ENCODE peak calls at places on chromosomes 4 and X, in eight cellular contexts. Y is GM23248; C is left ventricle myocardium inferior; U is NCI-H2081; X is sciatic nerve; F is Right ventricle myocardium superior; T is stimulated activated CD4-positive, alpha-beta T cell treated with anti-CD3 and anti-CD28 coated beads, Interleukin-2, amount 100 ng/mL, for 24 hours; V is iPS DF 6.9. W is an unnamed sample.

GRCh38 chr4:1323635-1324442 is 23.2 kb upstream of the UVSSA start:
- DNase-seq in Y (peak; percentile 85), C (no peak), U (no peak), X (no peak), F (peak; percentile 30), T (no peak), V (no peak), W (no peak)

GRCh38 chr4:77074961-77075855 is 581 bp downstream of the CCNI start:
- DNase-seq in Y (peak; percentile 78), C (peak; percentile 80), U (peak; percentile 13), X (peak; percentile 84), F (peak; percentile 87), T (peak; percentile 74), V (no peak), W (peak; percentile 78)

GRCh38 chrX:154030715-154031305 is 11.1 kb upstream of the IRAK1 start:
- DNase-seq in Y (no peak), C (no peak), U (no peak), X (no peak), F (no peak), T (no peak), V (no peak), W (no peak)

GRCh38 chr4:40119344-40119743 is 62.7 kb downstream of the N4BP2 start:
- DNase-seq in Y (no peak), C (no peak), U (no peak), X (no peak), F (no peak), T (no peak), V (no peak), W (no peak)

GRCh38 chr4:54225671-54226398 is 3.3 kb upstream of the PDGFRA start:
- DNase-seq in Y (peak; percentile 75), C (no peak), U (no peak), X (no peak), F (peak; percentile 54), T (no peak), V (no peak), W (no peak)

GRCh38 chr4:112348488-112349158 is 51.5 kb downstream of the ALPK1 start:
- DNase-seq in Y (peak; percentile 87), C (peak; percentile 84), U (no peak), X (no peak), F (peak; percentile 86), T (no peak), V (peak; percentile 50), W (peak; percentile 69)

GRCh38 chr4:151887151-151887815 is 126.5 kb upstream of the GATB start:
- DNase-seq in Y (peak; percentile 69), C (no peak), U (no peak), X (no peak), F (no peak), T (no peak), V (no peak), W (no peak)

GRCh38 chr4:154908168-154908567 is 127.1 kb downstream of the RBM46 start:
- DNase-seq in Y (peak; percentile 64), C (no peak), U (no peak), X (no peak), F (no peak), T (no peak), V (no peak), W (no peak)

GRCh38 chr4:41748074-41748787 is at the start of gene PHOX2B:
- DNase-seq in Y (no peak), C (no peak), U (no peak), X (no peak), F (no peak), T (no peak), V (no peak), W (no peak)

GRCh38 chrX:69152398-69152797 is 12.9 kb downstream of the PJA1 start:
- DNase-seq in Y (peak; percentile 43), C (no peak), U (peak; percentile 17), X (no peak), F (peak; percentile 68), T (no peak), V (no peak), W (peak; percentile 21)

GRCh38 chrX:129495941-129496340 is 27.3 kb downstream of the SMARCA1 start:
- DNase-seq in Y (peak; percentile 68), C (no peak), U (no peak), X (no peak), F (no peak), T (no peak), V (no peak), W (no peak)